ENCODE peak calls at places on chromosomes 6 and 20, in eight cellular contexts. W is IMR-90, D is hepatocyte, I is Peyer's patch, Y is upper lobe of right lung, K is uterus, G is A549, X is astrocyte. T is an unnamed sample. For H3K4me1, the result is how much of the 10 kb centered on the place peaks cover.

GRCh38 chr20:41126719-41127118 is 10.6 kb upstream of the PLCG1 start:
- DNase-seq in X (no peak), W (no peak), I (no peak), D (no peak), Y (no peak), K (no peak), G (no peak), T (no peak)

GRCh38 chr6:56775498-56776166 is 132.9 kb upstream of the DST start:
- DNase-seq in I (no peak), W (no peak), X (no peak), K (no peak), D (no peak), G (no peak), Y (no peak), T (no peak)

GRCh38 chr6:43774776-43775583 is 5.0 kb downstream of the VEGFA start:
- DNase-seq in D (peak), Y (peak), G (peak), X (peak), I (peak), W (peak), K (peak), T (peak)

GRCh38 chr6:136923116-136923953 is 1.2 kb downstream of the SLC35D3 start:
- DNase-seq in W (no peak), K (no peak), I (no peak), X (no peak), Y (no peak), G (no peak), D (peak), T (no peak)

GRCh38 chr6:73058736-73059135 is 166.6 kb downstream of the KHDC1L start:
- DNase-seq in X (peak), I (no peak), K (no peak), D (no peak), Y (no peak), G (no peak), W (no peak), T (no peak)

GRCh38 chr6:150732765-150733539 is 132.6 kb upstream of the MTHFD1L start:
- DNase-seq in X (no peak), I (no peak), Y (no peak), W (no peak), D (no peak), G (no peak), K (no peak), T (no peak)

GRCh38 chr6:137001287-137001976 is 43.3 kb downstream of the IL20RA start:
- DNase-seq in I (no peak), X (peak), G (peak), W (no peak), Y (no peak), D (peak), K (no peak), T (no peak)

GRCh38 chr6:165439928-165440554 is 130.6 kb upstream of the C6orf118 start:
- DNase-seq in Y (no peak), I (no peak), D (peak), W (peak), K (no peak), X (peak), G (peak), T (peak)

GRCh38 chr6:162699961-162700360 is 27.6 kb downstream of the PRKN start:
- DNase-seq in G (no peak), W (no peak), D (no peak), Y (no peak), X (no peak), I (no peak), K (no peak), T (no peak)

GRCh38 chr20:50478162-50479036 is 31.8 kb upstream of the PTPN1 start:
- DNase-seq in X (peak), G (peak), K (peak), W (peak), I (peak), D (peak), Y (peak), T (peak)

GRCh38 chr6:128554302-128554701 is 33.9 kb upstream of the PTPRK start:
- DNase-seq in D (no peak), G (no peak), I (no peak), Y (no peak), K (no peak), X (no peak), W (no peak), T (peak)

GRCh38 chr20:62844182-62844581 is 17.4 kb downstream of the TCFL5 start:
- DNase-seq in W (no peak), Y (no peak), G (no peak), D (no peak), K (no peak), X (no peak), I (no peak), T (no peak)

GRCh38 chr6:18507561-18507960 is 120.4 kb downstream of the RNF144B start:
- DNase-seq in K (no peak), D (no peak), W (peak), G (no peak), I (no peak), X (no peak), Y (no peak), T (peak)

GRCh38 chr20:15708984-15709598 is 864.2 kb downstream of the KIF16B start:
- DNase-seq in W (no peak), K (no peak), G (peak), I (peak), Y (peak), X (no peak), D (peak), T (peak)

GRCh38 chr6:5305968-5306626 is 44.8 kb downstream of the FARS2 start:
- DNase-seq in D (peak), W (peak), I (no peak), K (no peak), G (no peak), Y (no peak), X (no peak), T (peak)

GRCh38 chr6:118580585-118581419 is 32.7 kb downstream of the PLN start:
- DNase-seq in D (peak), I (no peak), G (peak), X (peak), Y (no peak), K (peak), W (peak), T (peak)

GRCh38 chr20:9867196-9867980 is 28.5 kb upstream of the PAK5 start:
- DNase-seq in K (no peak), G (no peak), I (no peak), D (no peak), Y (no peak), W (no peak), X (no peak), T (no peak)

GRCh38 chr6:42010185-42010872 is 40.0 kb upstream of the TAF8 start:
- DNase-seq in D (no peak), W (no peak), X (no peak), Y (peak), G (no peak), I (no peak), K (no peak), T (no peak)

GRCh38 chr6:21398741-21399140 is 194.8 kb upstream of the SOX4 start:
- DNase-seq in K (no peak), I (no peak), X (no peak), D (no peak), W (no peak), G (no peak), Y (no peak), T (no peak)

GRCh38 chr6:98946877-98947410 is 802 bp downstream of the FBXL4 start:
- DNase-seq in X (no peak), Y (peak), W (peak), D (peak), K (peak), G (no peak), I (peak), T (no peak)

GRCh38 chr6:13256614-13257013 is 71.7 kb downstream of the TBC1D7 start:
- DNase-seq in G (no peak), W (no peak), Y (no peak), D (no peak), I (no peak), X (no peak), K (no peak), T (no peak)

GRCh38 chr20:62935204-62935967 is 2.6 kb upstream of the GID8 start:
- DNase-seq in I (no peak), W (no peak), Y (peak), K (no peak), D (no peak), X (no peak), G (no peak), T (no peak)

GRCh38 chr6:38391206-38391908 is 248.4 kb downstream of the BTBD9 start:
- DNase-seq in Y (no peak), W (peak), G (no peak), K (no peak), I (no peak), X (peak), D (peak), T (no peak)

GRCh38 chr20:18585134-18585533 is 2.7 kb upstream of the DTD1 start:
- DNase-seq in D (peak), I (no peak), W (peak), Y (no peak), K (no peak), G (no peak), X (peak), T (peak)

GRCh38 chr6:71608646-71609045 is 277.7 kb upstream of the RIMS1 start:
- DNase-seq in I (no peak), D (no peak), K (no peak), W (no peak), X (peak), G (no peak), Y (no peak), T (no peak)

GRCh38 chr6:108260809-108261569 is at the start of gene SNX3:
- DNase-seq in W (peak), K (peak), X (peak), I (peak), Y (peak), D (peak), G (peak), T (peak)

GRCh38 chr6:44969446-44970175 is 358.5 kb upstream of the RUNX2 start:
- DNase-seq in Y (no peak), D (no peak), K (no peak), I (no peak), W (peak), X (peak), G (no peak), T (peak)

GRCh38 chr6:44974511-44974910 is 353.6 kb upstream of the RUNX2 start:
- DNase-seq in I (no peak), G (no peak), Y (no peak), K (no peak), W (no peak), X (no peak), D (no peak), T (no peak)

GRCh38 chr6:44976677-44977405 is 351.3 kb upstream of the RUNX2 start:
- DNase-seq in K (no peak), X (peak), G (no peak), Y (no peak), W (peak), D (no peak), I (no peak), T (no peak)

GRCh38 chr6:44977406-44977740 is 350.8 kb upstream of the RUNX2 start:
- DNase-seq in I (no peak), W (no peak), K (no peak), D (no peak), Y (no peak), X (no peak), G (no peak), T (no peak)

DNA sequence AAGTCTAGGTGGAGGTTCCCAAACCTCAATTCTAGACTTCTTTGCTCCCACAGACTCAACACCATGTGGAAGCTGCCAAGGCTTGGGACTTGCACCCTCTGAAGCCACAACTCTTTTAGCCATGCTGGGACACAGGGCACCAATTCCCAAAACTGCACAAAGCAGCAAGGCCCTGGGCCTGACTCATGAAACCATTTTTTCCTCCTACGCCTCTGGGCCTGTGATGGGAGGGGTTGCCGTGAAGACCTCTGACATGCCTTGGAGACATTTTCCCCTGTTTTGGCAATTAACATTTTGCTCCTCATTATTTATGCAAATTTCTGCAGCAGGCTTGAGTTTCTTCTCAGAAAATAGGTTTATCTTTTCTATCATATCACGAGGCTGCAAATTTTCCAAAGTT is 355.4 kb upstream of the RUNX2 start:
- DNase-seq in X (no peak), G (no peak), I (no peak), W (no peak), K (no peak), D (no peak), Y (no peak), T (no peak)
- H3K4me1 ChIP-seq in X (under half), G (under half), I (under half), W (under half), K (under half), D (under half), Y (under half), T (under half)

DNA sequence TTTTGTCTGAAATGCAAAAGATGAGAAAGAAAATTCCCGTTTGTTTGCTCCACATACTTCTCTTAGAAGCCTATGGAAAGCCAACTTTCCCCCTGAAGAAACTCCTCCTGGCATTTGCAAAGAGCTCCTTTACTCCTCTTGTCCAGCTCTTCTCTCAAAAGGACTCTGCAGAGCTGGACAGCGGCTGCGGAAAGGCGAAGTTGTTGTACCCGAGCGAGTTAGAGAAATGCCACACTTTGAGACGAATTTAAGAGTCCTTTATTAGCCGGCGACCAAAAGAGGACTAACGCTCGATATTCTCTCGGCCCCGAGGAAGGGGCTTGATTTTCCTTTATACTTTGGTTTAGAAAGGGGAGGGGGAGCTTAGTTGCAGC is 157.8 kb downstream of the TRIM27 start:
- DNase-seq in I (no peak), G (no peak), X (no peak), D (peak), W (no peak), K (no peak), Y (no peak), T (no peak)
- H3K4me3 ChIP-seq in I (no peak), G (peak), X (no peak), D (no peak), W (no peak), K (no peak), Y (no peak), T (peak)

GRCh38 chr6:125947581-125947980 is 9.0 kb upstream of the HINT3 start:
- DNase-seq in D (no peak), Y (peak), W (peak), G (no peak), X (peak), K (peak), I (no peak), T (no peak)

GRCh38 chr6:125944896-125945295 is 11.7 kb upstream of the HINT3 start:
- DNase-seq in Y (no peak), K (no peak), G (no peak), D (no peak), I (no peak), X (no peak), W (no peak), T (no peak)

GRCh38 chr6:125943528-125944433 is 12.8 kb upstream of the HINT3 start:
- DNase-seq in D (no peak), I (no peak), Y (no peak), K (no peak), G (no peak), X (no peak), W (no peak), T (no peak)

GRCh38 chr6:125944434-125944816 is 12.1 kb upstream of the HINT3 start:
- DNase-seq in X (peak), D (peak), Y (peak), G (no peak), K (peak), I (peak), W (peak), T (no peak)

DNA sequence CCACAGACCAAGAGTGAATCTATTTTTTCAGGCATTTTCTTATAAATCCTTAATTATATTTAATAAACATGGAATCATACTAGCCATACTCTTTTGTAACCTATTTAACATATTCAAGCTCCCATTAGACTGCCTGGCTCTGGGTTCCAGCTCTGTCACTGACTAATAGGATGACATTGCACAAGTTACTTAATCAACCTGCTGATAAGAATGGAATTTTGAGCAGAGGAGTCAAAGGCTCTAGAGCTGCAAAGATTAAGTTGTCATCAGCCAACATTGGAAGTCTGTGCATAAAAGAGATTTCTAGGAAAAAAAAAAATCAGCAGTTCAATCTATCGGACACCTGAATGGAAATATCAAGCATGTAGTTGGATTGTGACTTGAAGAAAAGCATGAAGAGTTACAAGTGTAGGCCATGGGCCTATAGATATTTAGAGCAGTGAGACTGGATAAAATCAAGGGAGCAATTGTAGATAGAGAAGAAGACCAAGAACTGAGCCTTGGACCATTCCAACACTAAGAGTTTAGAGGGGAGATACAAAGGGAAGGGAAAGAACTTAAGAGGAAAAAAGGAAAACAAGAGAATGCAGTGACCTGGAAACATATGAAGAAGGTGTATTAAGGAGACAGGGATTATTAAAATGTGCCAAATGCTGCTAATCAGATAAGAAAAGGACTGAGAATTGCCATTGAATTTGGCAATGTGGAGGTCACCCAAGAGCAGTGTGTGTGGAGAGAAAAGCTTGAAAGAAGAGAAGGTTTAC is 11.0 kb upstream of the HINT3 start:
- DNase-seq in W (peak), X (peak), D (peak), Y (no peak), G (no peak), I (no peak), K (no peak), T (peak)
- H3K4me1 ChIP-seq in W (under half), X (under half), D (under half), Y (under half), G (half or more), I (under half), K (under half), T (under half)

DNA sequence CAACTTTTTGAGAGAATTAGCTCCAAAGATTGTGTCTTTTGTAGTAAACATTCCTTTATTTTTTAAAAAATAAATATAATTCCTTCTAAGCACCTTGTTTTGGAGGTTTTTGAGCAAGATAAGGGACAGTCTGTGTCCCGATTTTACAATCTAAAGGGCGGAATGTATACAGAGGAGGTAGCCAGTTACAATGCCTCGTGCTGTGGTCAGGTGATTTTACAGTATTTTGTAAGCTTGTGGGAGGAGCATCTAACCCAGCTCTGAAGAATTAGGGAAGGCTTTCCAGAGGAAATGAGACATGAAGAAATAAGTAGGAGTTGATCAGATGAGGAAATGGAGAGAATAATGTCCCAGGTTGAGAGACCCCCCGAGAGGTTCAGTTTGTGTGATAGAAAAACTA is 1.3 kb downstream of the HINT3 start:
- DNase-seq in K (no peak), W (peak), I (no peak), D (peak), Y (no peak), X (peak), G (no peak), T (peak)
- H3K4me3 ChIP-seq in K (peak), W (peak), I (no peak), D (peak), Y (peak), X (peak), G (peak), T (peak)

GRCh38 chr6:37052027-37052628 is 46.7 kb downstream of the FGD2 start:
- DNase-seq in G (no peak), K (no peak), X (no peak), W (no peak), D (no peak), I (no peak), Y (no peak), T (no peak)
- H3K4me1 ChIP-seq in G (under half), K (under half), X (under half), W (under half), D (under half), I (under half), Y (under half), T (under half)

GRCh38 chr6:147257760-147258159 is 53.5 kb downstream of the STXBP5 start:
- DNase-seq in W (no peak), Y (peak), X (no peak), D (no peak), I (no peak), K (no peak), G (no peak), T (no peak)

GRCh38 chr6:147267658-147268057 is 63.4 kb downstream of the STXBP5 start:
- DNase-seq in W (no peak), Y (no peak), D (no peak), I (no peak), G (no peak), X (no peak), K (no peak), T (no peak)

GRCh38 chr6:147260091-147260490 is 55.9 kb downstream of the STXBP5 start:
- DNase-seq in X (no peak), I (no peak), G (no peak), D (no peak), K (no peak), W (no peak), Y (no peak), T (no peak)

GRCh38 chr6:147266821-147267220 is 62.6 kb downstream of the STXBP5 start:
- DNase-seq in D (no peak), K (no peak), X (no peak), W (no peak), G (no peak), Y (no peak), I (no peak), T (no peak)

GRCh38 chr6:147262943-147263342 is 58.7 kb downstream of the STXBP5 start:
- DNase-seq in Y (no peak), D (no peak), K (no peak), X (no peak), G (no peak), W (no peak), I (no peak), T (no peak)
- H3K4me3 ChIP-seq in Y (no peak), D (no peak), K (no peak), X (no peak), G (no peak), W (no peak), I (no peak), T (no peak)

DNA sequence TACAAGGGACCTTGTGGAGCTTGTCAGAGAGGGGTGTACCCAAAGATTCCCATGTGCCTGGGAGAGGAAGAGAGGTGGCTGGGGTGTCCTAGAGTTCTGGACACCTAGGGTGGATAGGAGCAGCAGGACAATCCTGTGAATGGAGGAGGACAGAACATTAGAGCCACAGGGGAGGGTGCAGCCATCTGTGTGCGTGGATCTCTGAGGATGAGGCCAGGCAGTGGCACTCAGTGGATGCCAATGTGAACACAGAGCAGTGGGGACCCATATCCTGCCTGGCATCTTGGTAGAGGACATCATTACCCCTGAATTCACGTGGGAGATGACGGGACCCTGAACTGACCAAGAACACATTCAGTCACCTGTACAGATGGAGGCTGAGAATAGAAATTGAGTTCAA is 205.3 kb downstream of the CD83 start:
- DNase-seq in I (no peak), X (no peak), W (no peak), K (no peak), D (no peak), G (no peak), Y (no peak), T (no peak)
- H3K4me1 ChIP-seq in I (under half), X (under half), W (under half), K (under half), D (under half), G (under half), Y (under half), T (under half)

GRCh38 chr6:39882567-39882953 is 51.7 kb downstream of the MOCS1 start:
- DNase-seq in D (peak), G (no peak), W (peak), Y (no peak), I (no peak), K (no peak), X (peak), T (no peak)
- H3K4me3 ChIP-seq in D (no peak), G (no peak), W (no peak), Y (no peak), I (no peak), K (no peak), X (peak), T (no peak)

T was measured in A673.